ENCODE peak calls at places on chromosomes 3 and 15, in six cellular contexts. B is lower leg skin; T is naive thymus-derived CD4-positive, alpha-beta T cell; C is esophagus muscularis mucosa; A is neural progenitor cell; J is MCF 10A. Q is an unnamed sample.

GRCh38 chr3:183061431-183062172 is 37.7 kb downstream of the MCCC1 start:
- DNase-seq in B (no peak), T (no peak), C (no peak), A (no peak), J (no peak), Q (no peak)

GRCh38 chr15:57235865-57236264 is 140.4 kb upstream of the CGNL1 start:
- DNase-seq in B (no peak), T (no peak), C (no peak), A (peak), J (no peak), Q (no peak)

GRCh38 chr15:73650387-73651126 is 17.4 kb upstream of the NPTN start:
- DNase-seq in B (no peak), T (no peak), C (no peak), A (no peak), J (peak), Q (no peak)

GRCh38 chr3:112086857-112087524 is 802 bp downstream of the C3orf52 start:
- DNase-seq in B (no peak), T (no peak), C (no peak), A (no peak), J (peak), Q (no peak)

GRCh38 chr3:37833790-37834189 is 27.9 kb upstream of the CTDSPL start:
- DNase-seq in B (no peak), T (no peak), C (no peak), A (no peak), J (no peak), Q (no peak)

GRCh38 chr3:160162440-160162839 is 62.8 kb upstream of the C3orf80 start:
- DNase-seq in B (no peak), T (no peak), C (peak), A (peak), J (no peak), Q (no peak)

GRCh38 chr15:43896543-43896942 is 69.7 kb downstream of the WDR76 start:
- DNase-seq in B (no peak), T (no peak), C (no peak), A (no peak), J (no peak), Q (no peak)

GRCh38 chr15:25532269-25532668 is 93.4 kb upstream of the UBE3A start:
- DNase-seq in B (no peak), T (no peak), C (no peak), A (no peak), J (no peak), Q (no peak)

GRCh38 chr3:128278761-128279593 is 125.7 kb downstream of the EEFSEC start:
- DNase-seq in B (no peak), T (no peak), C (no peak), A (peak), J (no peak), Q (no peak)

GRCh38 chr3:52361011-52361410 is 44.9 kb downstream of the DNAH1 start:
- DNase-seq in B (no peak), T (no peak), C (no peak), A (no peak), J (no peak), Q (no peak)

GRCh38 chr3:186417791-186418190 is 55.8 kb upstream of the DGKG start:
- DNase-seq in B (no peak), T (no peak), C (peak), A (no peak), J (peak), Q (no peak)

GRCh38 chr15:80551348-80551747 is 143.8 kb upstream of the ABHD17C start:
- DNase-seq in B (no peak), T (no peak), C (peak), A (no peak), J (no peak), Q (no peak)

GRCh38 chr15:31343831-31344230 is 17.2 kb downstream of the KLF13 start:
- DNase-seq in B (no peak), T (no peak), C (no peak), A (no peak), J (no peak), Q (no peak)